ENCODE peak calls at places on chromosomes 7 and 10, in four cellular contexts. D is DND-41, F is K562, P is BE2C. V is an unnamed sample.

GRCh38 chr10:121490906-121491519 is 107.2 kb downstream of the FGFR2 start:
- DNase-seq in D (no peak), F (no peak), P (no peak), V (no peak)

GRCh38 chr10:133249094-133249780 is 11.6 kb downstream of the VENTX start:
- DNase-seq in D (no peak), F (no peak), P (peak), V (no peak)

GRCh38 chr10:30747633-30748032 is 118.1 kb upstream of the LYZL2 start:
- DNase-seq in D (no peak), F (no peak), P (peak), V (no peak)

GRCh38 chr7:117385340-117386124 is 41.8 kb downstream of the ASZ1 start:
- DNase-seq in D (no peak), F (no peak), P (no peak), V (peak)

GRCh38 chr7:151745090-151745638 is 131.8 kb downstream of the PRKAG2 start:
- DNase-seq in D (no peak), F (no peak), P (no peak), V (no peak)

GRCh38 chr7:93148135-93148534 is at the start of gene SAMD9L:
- DNase-seq in D (peak), F (no peak), P (no peak), V (peak)

GRCh38 chr10:99648717-99649116 is 10.6 kb upstream of the ENTPD7 start:
- DNase-seq in D (no peak), F (no peak), P (no peak), V (no peak)

GRCh38 chr10:103936022-103936421 is 18.0 kb upstream of the STN1 start:
- DNase-seq in D (no peak), F (no peak), P (no peak), V (no peak)

GRCh38 chr7:22725585-22725984 is 1.4 kb upstream of the IL6 start:
- DNase-seq in D (no peak), F (peak), P (no peak), V (no peak)

GRCh38 chr10:112792487-112793196 is 157.4 kb upstream of the TCF7L2 start:
- DNase-seq in D (no peak), F (no peak), P (peak), V (no peak)

GRCh38 chr7:41448104-41448503 is 254.8 kb downstream of the INHBA start:
- DNase-seq in D (no peak), F (no peak), P (no peak), V (no peak)

GRCh38 chr10:101630420-101630920 is 42.3 kb downstream of the DPCD start:
- DNase-seq in D (no peak), F (no peak), P (no peak), V (no peak)

GRCh38 chr10:95346715-95347401 is 56.1 kb upstream of the PDLIM1 start:
- DNase-seq in D (no peak), F (no peak), P (no peak), V (no peak)

GRCh38 chr10:20005638-20006037 is 189.4 kb downstream of the PLXDC2 start:
- DNase-seq in D (no peak), F (no peak), P (no peak), V (no peak)

GRCh38 chr10:102801496-102801895 is 35.7 kb downstream of the CYP17A1 start:
- DNase-seq in D (no peak), F (no peak), P (no peak), V (no peak)

GRCh38 chr10:130301026-130301892 is 165.1 kb downstream of the GLRX3 start:
- DNase-seq in D (no peak), F (no peak), P (no peak), V (no peak)

GRCh38 chr10:130300608-130301025 is 164.4 kb downstream of the GLRX3 start:
- DNase-seq in D (no peak), F (no peak), P (no peak), V (no peak)
- H3K4me3 ChIP-seq in D (no peak), F (no peak), P (no peak), V (no peak)

GRCh38 chr7:26440993-26441636 is 149.5 kb downstream of the SNX10 start:
- DNase-seq in D (no peak), F (no peak), P (no peak), V (no peak)

GRCh38 chr7:26443761-26444160 is 152.1 kb downstream of the SNX10 start:
- DNase-seq in D (no peak), F (no peak), P (no peak), V (no peak)

GRCh38 chr7:26440253-26440992 is 148.8 kb downstream of the SNX10 start:
- DNase-seq in D (no peak), F (no peak), P (no peak), V (no peak)

GRCh38 chr7:26443006-26443405 is 151.3 kb downstream of the SNX10 start:
- DNase-seq in D (no peak), F (peak), P (no peak), V (no peak)

GRCh38 chr7:26441640-26442277 is 150.1 kb downstream of the SNX10 start:
- DNase-seq in D (no peak), F (no peak), P (no peak), V (no peak)
- H3K4me3 ChIP-seq in D (no peak), F (no peak), P (no peak), V (no peak)

GRCh38 chr10:51076442-51076841 is 2.2 kb downstream of the PRKG1 start:
- DNase-seq in D (no peak), F (no peak), P (no peak), V (no peak)

GRCh38 chr10:51073461-51074237 is 638 bp upstream of the PRKG1 start:
- DNase-seq in D (no peak), F (no peak), P (peak), V (no peak)

GRCh38 chr10:51074238-51075028 is at the start of gene PRKG1:
- DNase-seq in D (no peak), F (no peak), P (peak), V (no peak)

GRCh38 chr10:51077507-51077906 is 3.2 kb downstream of the PRKG1 start:
- DNase-seq in D (no peak), F (no peak), P (no peak), V (no peak)

GRCh38 chr10:51075802-51076201 is 1.5 kb downstream of the PRKG1 start:
- DNase-seq in D (no peak), F (no peak), P (no peak), V (no peak)
- H3K4me3 ChIP-seq in D (no peak), F (no peak), P (no peak), V (no peak)

GRCh38 chr10:33091186-33091585 is 133.2 kb upstream of the ITGB1 start:
- DNase-seq in D (no peak), F (no peak), P (no peak), V (no peak)

GRCh38 chr10:33086100-33086499 is 128.1 kb upstream of the ITGB1 start:
- DNase-seq in D (no peak), F (no peak), P (no peak), V (no peak)

GRCh38 chr10:33085313-33085833 is 127.3 kb upstream of the ITGB1 start:
- DNase-seq in D (no peak), F (no peak), P (no peak), V (no peak)

GRCh38 chr10:33087142-33087541 is 129.1 kb upstream of the ITGB1 start:
- DNase-seq in D (peak), F (no peak), P (no peak), V (peak)

GRCh38 chr10:33087922-33088321 is 129.9 kb upstream of the ITGB1 start:
- DNase-seq in D (no peak), F (no peak), P (no peak), V (no peak)
- H3K4me3 ChIP-seq in D (no peak), F (no peak), P (no peak), V (no peak)

GRCh38 chr7:157827863-157828160 is 491.0 kb downstream of the DNAJB6 start:
- DNase-seq in D (no peak), F (no peak), P (no peak), V (no peak)
- H3K4me3 ChIP-seq in D (no peak), F (no peak), P (no peak), V (no peak)

GRCh38 chr10:68869623-68870022 is 31.5 kb upstream of the DDX50 start:
- DNase-seq in D (no peak), F (no peak), P (no peak), V (no peak)

GRCh38 chr10:68871105-68871711 is 29.9 kb upstream of the DDX50 start:
- DNase-seq in D (no peak), F (no peak), P (peak), V (no peak)

GRCh38 chr10:68870061-68870460 is 31.1 kb upstream of the DDX50 start:
- DNase-seq in D (no peak), F (no peak), P (no peak), V (no peak)

GRCh38 chr10:68871731-68872342 is 29.3 kb upstream of the DDX50 start:
- DNase-seq in D (no peak), F (no peak), P (peak), V (no peak)

GRCh38 chr10:68870545-68871104 is 30.5 kb upstream of the DDX50 start:
- DNase-seq in D (no peak), F (no peak), P (peak), V (peak)
- H3K4me3 ChIP-seq in D (no peak), F (no peak), P (no peak), V (no peak)

GRCh38 chr10:70053212-70053895 is 708 bp downstream of the MACROH2A2 start:
- DNase-seq in D (no peak), F (no peak), P (peak), V (no peak)

GRCh38 chr10:70054902-70055301 is 2.3 kb downstream of the MACROH2A2 start:
- DNase-seq in D (no peak), F (no peak), P (no peak), V (no peak)

GRCh38 chr10:70052462-70053211 is at the start of gene MACROH2A2:
- DNase-seq in D (no peak), F (no peak), P (peak), V (no peak)

GRCh38 chr10:70055550-70055949 is 2.9 kb downstream of the MACROH2A2 start:
- DNase-seq in D (no peak), F (no peak), P (no peak), V (no peak)

GRCh38 chr10:70053896-70054641 is 1.4 kb downstream of the MACROH2A2 start:
- DNase-seq in D (no peak), F (no peak), P (peak), V (no peak)
- H3K4me3 ChIP-seq in D (no peak), F (no peak), P (peak), V (no peak)

V was measured in Jurkat, Clone E6-1.